ENCODE peak calls at places on chromosome 15, in ten cellular contexts. One of them, this sample, is unnamed.

GRCh38 chr15:90001683-90002427 is 731 bp downstream of the ZNF710 start:
- DNase-seq in heart right ventricle: peak
- DNase-seq in effector memory CD4-positive, alpha-beta T cell: peak
- DNase-seq in Calu3: peak
- DNase-seq in Right ventricle myocardium superior: peak
- DNase-seq in lower lobe of right lung: peak
- DNase-seq in hepatocyte: peak
- DNase-seq in immature natural killer cell: peak
- DNase-seq in SK-N-SH: peak
- DNase-seq in NCI-H1105 treated with DMSO at 0.1 percent for 48 hours: peak
- DNase-seq in this sample: peak

GRCh38 chr15:100879046-100879445 is 585 bp upstream of the ALDH1A3 start:
- DNase-seq in heart right ventricle: no peak
- DNase-seq in effector memory CD4-positive, alpha-beta T cell: no peak
- DNase-seq in Calu3: no peak
- DNase-seq in Right ventricle myocardium superior: no peak
- DNase-seq in lower lobe of right lung: no peak
- DNase-seq in hepatocyte: no peak
- DNase-seq in immature natural killer cell: no peak
- DNase-seq in SK-N-SH: peak
- DNase-seq in NCI-H1105 treated with DMSO at 0.1 percent for 48 hours: no peak
- DNase-seq in this sample: no peak

GRCh38 chr15:93570571-93570970 is 481.6 kb upstream of the RGMA start:
- DNase-seq in heart right ventricle: no peak
- DNase-seq in effector memory CD4-positive, alpha-beta T cell: no peak
- DNase-seq in Calu3: no peak
- DNase-seq in Right ventricle myocardium superior: no peak
- DNase-seq in lower lobe of right lung: no peak
- DNase-seq in hepatocyte: no peak
- DNase-seq in immature natural killer cell: no peak
- DNase-seq in SK-N-SH: no peak
- DNase-seq in NCI-H1105 treated with DMSO at 0.1 percent for 48 hours: no peak
- DNase-seq in this sample: no peak

GRCh38 chr15:74318376-74319137 is 48.9 kb downstream of the CYP11A1 start:
- DNase-seq in heart right ventricle: peak
- DNase-seq in effector memory CD4-positive, alpha-beta T cell: no peak
- DNase-seq in Calu3: no peak
- DNase-seq in Right ventricle myocardium superior: peak
- DNase-seq in lower lobe of right lung: no peak
- DNase-seq in hepatocyte: no peak
- DNase-seq in immature natural killer cell: no peak
- DNase-seq in SK-N-SH: no peak
- DNase-seq in NCI-H1105 treated with DMSO at 0.1 percent for 48 hours: peak
- DNase-seq in this sample: no peak

GRCh38 chr15:72907733-72908132 is 124.2 kb upstream of the ADPGK start:
- DNase-seq in heart right ventricle: peak
- DNase-seq in effector memory CD4-positive, alpha-beta T cell: no peak
- DNase-seq in Calu3: no peak
- DNase-seq in Right ventricle myocardium superior: no peak
- DNase-seq in lower lobe of right lung: no peak
- DNase-seq in hepatocyte: peak
- DNase-seq in immature natural killer cell: no peak
- DNase-seq in SK-N-SH: peak
- DNase-seq in NCI-H1105 treated with DMSO at 0.1 percent for 48 hours: peak
- DNase-seq in this sample: no peak

GRCh38 chr15:76337047-76337738 is 620 bp downstream of the ISL2 start:
- DNase-seq in heart right ventricle: no peak
- DNase-seq in effector memory CD4-positive, alpha-beta T cell: no peak
- DNase-seq in Calu3: no peak
- DNase-seq in Right ventricle myocardium superior: no peak
- DNase-seq in lower lobe of right lung: no peak
- DNase-seq in hepatocyte: no peak
- DNase-seq in immature natural killer cell: no peak
- DNase-seq in SK-N-SH: peak
- DNase-seq in NCI-H1105 treated with DMSO at 0.1 percent for 48 hours: no peak
- DNase-seq in this sample: no peak

GRCh38 chr15:100890850-100891249 is 11.2 kb downstream of the ALDH1A3 start:
- DNase-seq in heart right ventricle: no peak
- DNase-seq in effector memory CD4-positive, alpha-beta T cell: no peak
- DNase-seq in Calu3: no peak
- DNase-seq in Right ventricle myocardium superior: no peak
- DNase-seq in lower lobe of right lung: no peak
- DNase-seq in hepatocyte: no peak
- DNase-seq in immature natural killer cell: no peak
- DNase-seq in SK-N-SH: no peak
- DNase-seq in NCI-H1105 treated with DMSO at 0.1 percent for 48 hours: no peak
- DNase-seq in this sample: no peak

GRCh38 chr15:56886450-56886856 is 32.0 kb upstream of the TCF12 start:
- DNase-seq in heart right ventricle: no peak
- DNase-seq in effector memory CD4-positive, alpha-beta T cell: no peak
- DNase-seq in Calu3: no peak
- DNase-seq in Right ventricle myocardium superior: no peak
- DNase-seq in lower lobe of right lung: no peak
- DNase-seq in hepatocyte: peak
- DNase-seq in immature natural killer cell: peak
- DNase-seq in SK-N-SH: no peak
- DNase-seq in NCI-H1105 treated with DMSO at 0.1 percent for 48 hours: no peak
- DNase-seq in this sample: no peak

GRCh38 chr15:31325976-31326728 is 483 bp upstream of the KLF13 start:
- DNase-seq in heart right ventricle: peak
- DNase-seq in effector memory CD4-positive, alpha-beta T cell: peak
- DNase-seq in Calu3: peak
- DNase-seq in Right ventricle myocardium superior: peak
- DNase-seq in lower lobe of right lung: peak
- DNase-seq in hepatocyte: peak
- DNase-seq in immature natural killer cell: peak
- DNase-seq in SK-N-SH: peak
- DNase-seq in NCI-H1105 treated with DMSO at 0.1 percent for 48 hours: peak
- DNase-seq in this sample: peak

GRCh38 chr15:101384276-101384675 is 89.2 kb upstream of the SNRPA1 start:
- DNase-seq in heart right ventricle: no peak
- DNase-seq in effector memory CD4-positive, alpha-beta T cell: no peak
- DNase-seq in Calu3: no peak
- DNase-seq in Right ventricle myocardium superior: no peak
- DNase-seq in lower lobe of right lung: no peak
- DNase-seq in hepatocyte: no peak
- DNase-seq in immature natural killer cell: no peak
- DNase-seq in SK-N-SH: no peak
- DNase-seq in NCI-H1105 treated with DMSO at 0.1 percent for 48 hours: no peak
- DNase-seq in this sample: no peak

GRCh38 chr15:76289582-76289981 is 21.7 kb downstream of the ETFA start:
- DNase-seq in heart right ventricle: no peak
- DNase-seq in effector memory CD4-positive, alpha-beta T cell: no peak
- DNase-seq in Calu3: no peak
- DNase-seq in Right ventricle myocardium superior: no peak
- DNase-seq in lower lobe of right lung: no peak
- DNase-seq in hepatocyte: no peak
- DNase-seq in immature natural killer cell: no peak
- DNase-seq in SK-N-SH: no peak
- DNase-seq in NCI-H1105 treated with DMSO at 0.1 percent for 48 hours: no peak
- DNase-seq in this sample: no peak

GRCh38 chr15:62896969-62897486 is 145.5 kb upstream of the TPM1 start:
- DNase-seq in heart right ventricle: peak
- DNase-seq in effector memory CD4-positive, alpha-beta T cell: no peak
- DNase-seq in Calu3: peak
- DNase-seq in Right ventricle myocardium superior: peak
- DNase-seq in lower lobe of right lung: peak
- DNase-seq in hepatocyte: peak
- DNase-seq in immature natural killer cell: no peak
- DNase-seq in SK-N-SH: peak
- DNase-seq in NCI-H1105 treated with DMSO at 0.1 percent for 48 hours: no peak
- DNase-seq in this sample: no peak

GRCh38 chr15:70249616-70250015 is 151.9 kb upstream of the TLE3 start:
- DNase-seq in heart right ventricle: no peak
- DNase-seq in effector memory CD4-positive, alpha-beta T cell: no peak
- DNase-seq in Calu3: no peak
- DNase-seq in Right ventricle myocardium superior: no peak
- DNase-seq in lower lobe of right lung: no peak
- DNase-seq in hepatocyte: no peak
- DNase-seq in immature natural killer cell: no peak
- DNase-seq in SK-N-SH: no peak
- DNase-seq in NCI-H1105 treated with DMSO at 0.1 percent for 48 hours: no peak
- DNase-seq in this sample: no peak

GRCh38 chr15:71743861-71744382 is 66.4 kb upstream of the NR2E3 start:
- DNase-seq in heart right ventricle: no peak
- DNase-seq in effector memory CD4-positive, alpha-beta T cell: peak
- DNase-seq in Calu3: peak
- DNase-seq in Right ventricle myocardium superior: no peak
- DNase-seq in lower lobe of right lung: no peak
- DNase-seq in hepatocyte: peak
- DNase-seq in immature natural killer cell: peak
- DNase-seq in SK-N-SH: peak
- DNase-seq in NCI-H1105 treated with DMSO at 0.1 percent for 48 hours: peak
- DNase-seq in this sample: peak

GRCh38 chr15:90037961-90038633 is 37.0 kb downstream of the ZNF710 start:
- DNase-seq in heart right ventricle: no peak
- DNase-seq in effector memory CD4-positive, alpha-beta T cell: no peak
- DNase-seq in Calu3: no peak
- DNase-seq in Right ventricle myocardium superior: peak
- DNase-seq in lower lobe of right lung: no peak
- DNase-seq in hepatocyte: peak
- DNase-seq in immature natural killer cell: peak
- DNase-seq in SK-N-SH: no peak
- DNase-seq in NCI-H1105 treated with DMSO at 0.1 percent for 48 hours: no peak
- DNase-seq in this sample: no peak

GRCh38 chr15:56866798-56867197 is 51.6 kb upstream of the TCF12 start:
- DNase-seq in heart right ventricle: no peak
- DNase-seq in effector memory CD4-positive, alpha-beta T cell: no peak
- DNase-seq in Calu3: no peak
- DNase-seq in Right ventricle myocardium superior: no peak
- DNase-seq in lower lobe of right lung: no peak
- DNase-seq in hepatocyte: no peak
- DNase-seq in immature natural killer cell: no peak
- DNase-seq in SK-N-SH: no peak
- DNase-seq in NCI-H1105 treated with DMSO at 0.1 percent for 48 hours: no peak
- DNase-seq in this sample: no peak

GRCh38 chr15:101765772-101766456 is 37.4 kb upstream of the OR4F6 start:
- DNase-seq in heart right ventricle: no peak
- DNase-seq in effector memory CD4-positive, alpha-beta T cell: no peak
- DNase-seq in Calu3: no peak
- DNase-seq in Right ventricle myocardium superior: no peak
- DNase-seq in lower lobe of right lung: peak
- DNase-seq in hepatocyte: no peak
- DNase-seq in immature natural killer cell: no peak
- DNase-seq in SK-N-SH: no peak
- DNase-seq in NCI-H1105 treated with DMSO at 0.1 percent for 48 hours: no peak
- DNase-seq in this sample: no peak

This sample was measured in effector CD4-positive, alpha-beta T cell.